ENCODE peak calls at places on chromosomes 6 and 20, in seven cellular contexts. X is stomach, S is HepG2, O is Peyer's patch, D is endodermal cell, H is neural progenitor cell, J is hepatocyte. E is an unnamed sample.

GRCh38 chr20:9794831-9795230 is 44.0 kb downstream of the PAK5 start:
- DNase-seq in X (no peak), S (no peak), O (no peak), D (no peak), H (no peak), J (no peak), E (no peak)

GRCh38 chr20:54168961-54169862 is 4.6 kb downstream of the CYP24A1 start:
- DNase-seq in X (no peak), S (peak), O (no peak), D (no peak), H (no peak), J (no peak), E (no peak)

GRCh38 chr6:166534658-166535406 is 51.6 kb downstream of the RAMACL start:
- DNase-seq in X (no peak), S (no peak), O (no peak), D (no peak), H (no peak), J (no peak), E (no peak)

GRCh38 chr20:35768731-35769664 is 2.8 kb upstream of the PHF20 start:
- DNase-seq in X (peak), S (peak), O (peak), D (peak), H (peak), J (peak), E (peak)

GRCh38 chr6:77401231-77401630 is 62.1 kb downstream of the HTR1B start:
- DNase-seq in X (no peak), S (no peak), O (no peak), D (no peak), H (no peak), J (no peak), E (no peak)

GRCh38 chr6:163414117-163414366 is 476 bp upstream of the QKI start:
- DNase-seq in X (no peak), S (no peak), O (no peak), D (no peak), H (no peak), J (no peak), E (no peak)

GRCh38 chr20:52291109-52291508 is 99.5 kb upstream of the ZFP64 start:
- DNase-seq in X (no peak), S (no peak), O (no peak), D (no peak), H (peak), J (no peak), E (no peak)

GRCh38 chr6:66496659-66497058 is 789.6 kb upstream of the EYS start:
- DNase-seq in X (no peak), S (peak), O (no peak), D (no peak), H (peak), J (peak), E (no peak)

GRCh38 chr20:3203315-3204123 is 963 bp downstream of the DDRGK1 start:
- DNase-seq in X (peak), S (peak), O (peak), D (peak), H (peak), J (peak), E (peak)

GRCh38 chr20:33653218-33653899 is 8.8 kb upstream of the C20orf144 start:
- DNase-seq in X (peak), S (peak), O (peak), D (peak), H (peak), J (peak), E (peak)

GRCh38 chr6:71499667-71500066 is 211.1 kb downstream of the OGFRL1 start:
- DNase-seq in X (no peak), S (no peak), O (no peak), D (no peak), H (no peak), J (no peak), E (no peak)

GRCh38 chr6:164124986-164125385 is 710.5 kb downstream of the QKI start:
- DNase-seq in X (no peak), S (no peak), O (no peak), D (no peak), H (no peak), J (no peak), E (no peak)

GRCh38 chr6:149237464-149237863 is 80.0 kb upstream of the TAB2 start:
- DNase-seq in X (no peak), S (no peak), O (no peak), D (peak), H (no peak), J (no peak), E (no peak)

GRCh38 chr6:152946484-152946883 is 36.4 kb downstream of the FBXO5 start:
- DNase-seq in X (no peak), S (no peak), O (no peak), D (no peak), H (no peak), J (no peak), E (no peak)

GRCh38 chr6:37699138-37699766 is 1.6 kb upstream of the MDGA1 start:
- DNase-seq in X (peak), S (no peak), O (peak), D (no peak), H (no peak), J (no peak), E (no peak)

GRCh38 chr6:47414517-47415167 is 62.9 kb upstream of the CD2AP start:
- DNase-seq in X (no peak), S (peak), O (no peak), D (no peak), H (no peak), J (peak), E (peak)

GRCh38 chr6:31897612-31898199 is at the start of gene EHMT2:
- DNase-seq in X (peak), S (peak), O (peak), D (peak), H (peak), J (peak), E (peak)

GRCh38 chr6:37705239-37706051 is 7.8 kb upstream of the MDGA1 start:
- DNase-seq in X (peak), S (no peak), O (peak), D (peak), H (peak), J (peak), E (no peak)

GRCh38 chr6:13711384-13711725 is 280 bp downstream of the RANBP9 start:
- DNase-seq in X (no peak), S (no peak), O (peak), D (no peak), H (no peak), J (no peak), E (no peak)

GRCh38 chr6:40722553-40723258 is 135.5 kb upstream of the LRFN2 start:
- DNase-seq in X (no peak), S (peak), O (no peak), D (no peak), H (no peak), J (peak), E (no peak)

GRCh38 chr6:112522600-112522999 is 175.5 kb downstream of the RFPL4B start:
- DNase-seq in X (no peak), S (no peak), O (no peak), D (no peak), H (no peak), J (no peak), E (no peak)

GRCh38 chr6:12557760-12558159 is 158.8 kb upstream of the PHACTR1 start:
- DNase-seq in X (no peak), S (no peak), O (no peak), D (no peak), H (no peak), J (no peak), E (no peak)

GRCh38 chr6:26200918-26201721 is 113.9 kb downstream of the HFE start:
- DNase-seq in X (no peak), S (no peak), O (no peak), D (peak), H (peak), J (no peak), E (no peak)

GRCh38 chr6:152098683-152099082 is 291.2 kb downstream of the ESR1 start:
- DNase-seq in X (no peak), S (no peak), O (no peak), D (no peak), H (no peak), J (no peak), E (no peak)

GRCh38 chr20:3749689-3750639 is 17.5 kb downstream of the HSPA12B start:
- DNase-seq in X (peak), S (peak), O (no peak), D (peak), H (peak), J (peak), E (peak)

GRCh38 chr20:61883867-61884393 is 181.8 kb downstream of the TAF4 start:
- DNase-seq in X (no peak), S (no peak), O (no peak), D (no peak), H (no peak), J (no peak), E (no peak)

GRCh38 chr6:18141805-18142590 is 12.9 kb downstream of the TPMT start:
- DNase-seq in X (no peak), S (no peak), O (no peak), D (peak), H (peak), J (no peak), E (no peak)

GRCh38 chr20:17969276-17969883 is 562 bp downstream of the MGME1 start:
- DNase-seq in X (peak), S (peak), O (peak), D (peak), H (peak), J (peak), E (no peak)

GRCh38 chr6:30617565-30618269 is at the start of gene MRPS18B:
- DNase-seq in X (peak), S (peak), O (peak), D (peak), H (peak), J (peak), E (peak)

GRCh38 chr6:46014511-46015118 is 1.0 kb downstream of the CLIC5 start:
- DNase-seq in X (no peak), S (no peak), O (peak), D (peak), H (peak), J (peak), E (no peak)

GRCh38 chr20:17809714-17810631 is 110.2 kb downstream of the BANF2 start:
- DNase-seq in X (no peak), S (no peak), O (no peak), D (no peak), H (no peak), J (peak), E (no peak)

GRCh38 chr6:131861356-131861755 is 53.5 kb downstream of the ENPP1 start:
- DNase-seq in X (no peak), S (no peak), O (no peak), D (no peak), H (no peak), J (no peak), E (no peak)

DNA sequence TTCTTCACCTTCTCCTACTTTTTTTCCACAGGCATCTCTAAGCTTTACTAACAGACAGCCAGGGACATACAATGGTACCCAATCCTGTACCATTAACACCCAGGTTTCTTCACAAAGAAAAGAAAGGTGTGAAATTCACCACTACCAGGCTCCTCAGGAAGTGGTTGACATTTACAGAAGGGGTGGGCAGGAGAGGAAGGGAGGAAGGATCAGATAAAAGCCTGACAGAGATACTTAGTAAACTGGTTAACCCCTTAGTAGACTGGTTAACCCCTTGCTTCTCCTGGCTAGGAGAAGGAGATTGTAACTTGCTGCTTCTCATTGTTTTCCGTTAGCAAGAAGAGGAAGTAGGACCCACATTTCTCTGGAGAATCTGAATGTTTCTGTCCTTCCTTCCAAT is 7.2 kb downstream of the SAMD3 start:
- DNase-seq in X (no peak), S (no peak), O (no peak), D (peak), H (no peak), J (no peak), E (no peak)
- H3K4me3 ChIP-seq in X (no peak), S (no peak), O (no peak), D (peak), H (no peak), J (no peak), E (no peak)

GRCh38 chr6:157840261-157840660 is 17.2 kb downstream of the SNX9 start:
- DNase-seq in X (no peak), S (no peak), O (no peak), D (no peak), H (no peak), J (no peak), E (no peak)

GRCh38 chr6:157841211-157841840 is 18.3 kb downstream of the SNX9 start:
- DNase-seq in X (peak), S (no peak), O (peak), D (no peak), H (no peak), J (peak), E (no peak)

GRCh38 chr6:157840776-157841175 is 17.7 kb downstream of the SNX9 start:
- DNase-seq in X (no peak), S (no peak), O (no peak), D (no peak), H (no peak), J (no peak), E (no peak)

GRCh38 chr6:157839606-157840005 is 16.6 kb downstream of the SNX9 start:
- DNase-seq in X (no peak), S (no peak), O (no peak), D (no peak), H (no peak), J (no peak), E (no peak)

DNA sequence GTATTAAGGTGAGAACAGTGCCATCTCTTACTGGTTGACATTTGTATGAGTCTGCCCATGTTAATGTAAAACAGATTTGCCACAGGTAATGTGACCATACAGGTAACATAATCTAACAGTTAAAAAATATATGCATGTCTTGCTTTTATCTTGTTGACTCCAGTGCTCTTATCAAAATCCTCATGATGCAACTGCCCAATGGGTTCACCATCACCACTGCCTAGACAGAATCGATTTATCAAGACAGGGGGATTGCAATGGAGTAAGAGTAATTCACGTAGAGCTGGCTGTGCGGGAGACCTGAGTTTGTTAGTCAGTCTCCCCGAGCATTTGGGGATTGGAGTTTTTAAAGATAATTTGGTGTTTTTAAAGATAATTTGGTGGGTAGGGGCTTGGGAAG is 19.2 kb downstream of the SNX9 start:
- DNase-seq in X (no peak), S (no peak), O (no peak), D (no peak), H (no peak), J (no peak), E (no peak)
- H3K27ac ChIP-seq in X (no peak), S (no peak), O (no peak), D (no peak), H (no peak), J (no peak), E (no peak)

GRCh38 chr6:20873425-20874190 is 339.4 kb downstream of the CDKAL1 start:
- DNase-seq in X (no peak), S (no peak), O (no peak), D (peak), H (peak), J (no peak), E (no peak)

GRCh38 chr6:20876016-20876415 is 341.8 kb downstream of the CDKAL1 start:
- DNase-seq in X (no peak), S (no peak), O (no peak), D (no peak), H (peak), J (peak), E (no peak)

GRCh38 chr6:20877008-20877937 is 343.0 kb downstream of the CDKAL1 start:
- DNase-seq in X (peak), S (peak), O (no peak), D (no peak), H (no peak), J (peak), E (peak)

GRCh38 chr6:20879121-20879520 is 344.9 kb downstream of the CDKAL1 start:
- DNase-seq in X (no peak), S (no peak), O (no peak), D (no peak), H (no peak), J (no peak), E (no peak)

GRCh38 chr6:20875369-20875963 is 341.2 kb downstream of the CDKAL1 start:
- DNase-seq in X (no peak), S (peak), O (no peak), D (no peak), H (peak), J (peak), E (no peak)
- TF ChIP-seq CTCF in X (no peak), S (peak), O (peak), D (peak), H (peak), J (peak), E (no peak)

GRCh38 chr6:5280926-5281325 is 19.6 kb downstream of the FARS2 start:
- DNase-seq in X (no peak), S (no peak), O (no peak), D (no peak), H (no peak), J (no peak), E (no peak)
- H3K4me3 ChIP-seq in X (no peak), S (no peak), O (no peak), D (no peak), H (no peak), J (no peak), E (no peak)

GRCh38 chr6:89347825-89348224 is 4.7 kb downstream of the UBE2J1 start:
- DNase-seq in X (no peak), S (no peak), O (no peak), D (no peak), H (no peak), J (peak), E (peak)
- H3K27ac ChIP-seq in X (no peak), S (no peak), O (no peak), D (peak), H (no peak), J (peak), E (no peak)

GRCh38 chr20:45962031-45962755 is 9.8 kb downstream of the ZNF335 start:
- DNase-seq in X (no peak), S (no peak), O (no peak), D (peak), H (no peak), J (no peak), E (no peak)

GRCh38 chr20:45964024-45964423 is 8.0 kb downstream of the ZNF335 start:
- DNase-seq in X (no peak), S (no peak), O (no peak), D (no peak), H (no peak), J (peak), E (no peak)

GRCh38 chr20:45965169-45966002 is 6.6 kb downstream of the ZNF335 start:
- DNase-seq in X (no peak), S (no peak), O (no peak), D (peak), H (no peak), J (no peak), E (no peak)

GRCh38 chr20:45959956-45960630 is 11.9 kb downstream of the ZNF335 start:
- DNase-seq in X (no peak), S (no peak), O (no peak), D (peak), H (no peak), J (no peak), E (no peak)

GRCh38 chr20:45963059-45964011 is 8.7 kb downstream of the ZNF335 start:
- DNase-seq in X (no peak), S (peak), O (no peak), D (peak), H (peak), J (peak), E (no peak)
- TF ChIP-seq CTCF in X (peak), S (peak), O (peak), D (peak), H (peak), J (peak), E (peak)

DNA sequence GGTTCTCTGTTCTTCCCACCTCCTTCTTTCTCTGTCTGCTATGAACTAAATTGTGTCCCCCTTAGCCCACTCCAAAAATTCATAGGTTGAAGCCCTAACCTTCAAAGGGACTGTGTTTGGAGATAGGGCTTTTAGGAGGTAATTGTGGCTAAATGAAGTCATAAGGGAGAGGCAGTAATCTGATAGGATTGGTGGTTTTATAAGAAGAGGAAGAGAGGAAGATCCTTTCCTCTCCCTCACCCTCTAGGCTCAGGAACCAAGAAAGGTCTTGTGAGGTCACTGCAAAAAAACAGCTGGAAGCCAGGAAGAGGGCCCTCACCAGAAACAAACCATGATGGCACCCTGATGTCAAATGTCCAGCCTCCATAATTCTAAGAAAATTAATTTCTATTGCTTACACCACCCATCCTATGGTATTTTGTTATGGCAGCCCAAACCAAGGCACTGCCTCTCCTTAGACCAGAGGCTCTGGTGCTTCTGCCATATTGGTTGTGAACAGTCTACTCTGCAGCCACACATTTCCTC is 135.1 kb upstream of the COL21A1 start:
- DNase-seq in X (no peak), S (no peak), O (no peak), D (no peak), H (no peak), J (no peak), E (no peak)
- H3K4me3 ChIP-seq in X (no peak), S (no peak), O (no peak), D (no peak), H (no peak), J (no peak), E (no peak)

DNA sequence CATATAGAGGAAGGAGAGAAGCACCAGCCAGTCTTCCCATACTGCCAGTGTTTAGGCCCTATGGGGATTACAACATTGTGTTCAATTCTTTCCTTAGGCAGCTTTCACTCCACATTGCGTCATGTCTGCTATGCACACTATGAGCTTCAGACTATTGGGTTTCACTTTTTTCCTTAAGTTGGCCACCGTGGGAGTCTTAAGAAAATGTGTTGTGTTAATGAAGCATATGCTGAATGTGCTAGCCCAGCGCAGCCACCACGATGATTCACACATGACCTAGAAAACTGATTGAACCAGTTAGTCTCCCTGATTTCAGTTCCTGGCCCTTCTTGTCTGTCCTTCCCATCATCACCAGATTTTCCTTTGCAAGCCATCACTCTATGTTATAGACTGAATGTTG is 21.5 kb downstream of the TUBB2B start:
- DNase-seq in X (no peak), S (no peak), O (no peak), D (peak), H (no peak), J (no peak), E (no peak)
- H3K27ac ChIP-seq in X (no peak), S (no peak), O (no peak), D (no peak), H (no peak), J (no peak), E (no peak)

GRCh38 chr6:34867484-34867883 is 20.4 kb downstream of the TAF11 start:
- DNase-seq in X (no peak), S (peak), O (no peak), D (no peak), H (no peak), J (no peak), E (no peak)
- TF ChIP-seq CTCF in X (no peak), S (peak), O (no peak), D (peak), H (no peak), J (no peak), E (no peak)

E was measured in pancreas.